ENCODE peak calls at places on chromosomes 11 and 22, in six cellular contexts. N, X, E, D, B and Y are unnamed samples.

GRCh38 chr11:91296628-91297027 is 928.0 kb upstream of the FAT3 start:
- DNase-seq in X (no peak), N (no peak), B (no peak), D (no peak), E (peak), Y (no peak)

GRCh38 chr11:121321614-121322243 is 29.2 kb downstream of the SC5D start:
- DNase-seq in B (peak), D (peak), E (no peak), N (no peak), X (peak), Y (no peak)

GRCh38 chr22:19766506-19767426 is 6.2 kb downstream of the TBX1 start:
- DNase-seq in N (no peak), X (peak), E (no peak), B (peak), D (peak), Y (no peak)

GRCh38 chr22:30297276-30298004 is 8.1 kb upstream of the CASTOR1 start:
- DNase-seq in N (no peak), B (no peak), D (no peak), X (no peak), E (no peak), Y (no peak)

GRCh38 chr11:22657101-22657694 is 9.2 kb upstream of the GAS2 start:
- DNase-seq in N (no peak), X (no peak), B (no peak), D (no peak), E (no peak), Y (no peak)

GRCh38 chr11:47467372-47467771 is 18.4 kb upstream of the RAPSN start:
- DNase-seq in E (peak), D (peak), N (no peak), X (no peak), B (no peak), Y (no peak)

GRCh38 chr22:43090130-43090789 is 1.1 kb upstream of the TTLL1 start:
- DNase-seq in D (peak), X (peak), B (peak), E (peak), N (peak), Y (peak)

GRCh38 chr11:99513368-99513767 is 492.6 kb downstream of the CNTN5 start:
- DNase-seq in B (no peak), D (no peak), N (no peak), X (no peak), E (no peak), Y (no peak)

GRCh38 chr11:134047586-134047999 is 21.3 kb upstream of the JAM3 start:
- DNase-seq in X (no peak), N (peak), D (no peak), E (no peak), B (peak), Y (peak)

GRCh38 chr22:48171294-48171693 is 1408.8 kb downstream of the TBC1D22A start:
- DNase-seq in N (no peak), X (no peak), B (no peak), E (no peak), D (no peak), Y (no peak)

GRCh38 chr22:46803031-46803880 is 40.8 kb downstream of the TBC1D22A start:
- DNase-seq in X (peak), B (peak), E (peak), N (no peak), D (peak), Y (no peak)

GRCh38 chr11:124751391-124751740 is 689 bp downstream of the VSIG2 start:
- DNase-seq in E (no peak), D (no peak), N (no peak), X (no peak), B (no peak), Y (no peak)

GRCh38 chr11:26193714-26194373 is 138.1 kb upstream of the ANO3 start:
- DNase-seq in N (no peak), B (no peak), D (no peak), X (no peak), E (peak), Y (no peak)

GRCh38 chr11:94602430-94603372 is 35.5 kb downstream of the PIWIL4 start:
- DNase-seq in B (peak), X (peak), D (peak), E (peak), N (peak), Y (no peak)

GRCh38 chr11:77547863-77548551 is 41.7 kb upstream of the AQP11 start:
- DNase-seq in N (peak), D (peak), E (peak), B (peak), X (no peak), Y (peak)

GRCh38 chr11:65036931-65037330 is 4.1 kb upstream of the SAC3D1 start:
- DNase-seq in D (peak), E (no peak), X (no peak), N (no peak), B (no peak), Y (no peak)

GRCh38 chr22:39940757-39941305 is 19.4 kb upstream of the TMA7B start:
- DNase-seq in D (no peak), E (no peak), X (no peak), B (no peak), N (no peak), Y (no peak)

GRCh38 chr22:20063271-20064139 is 16.5 kb upstream of the DGCR8 start:
- DNase-seq in D (no peak), E (no peak), X (no peak), N (no peak), B (no peak), Y (no peak)

GRCh38 chr11:106468531-106468930 is 391.1 kb downstream of the AASDHPPT start:
- DNase-seq in X (no peak), B (peak), D (no peak), E (no peak), N (no peak), Y (no peak)

GRCh38 chr11:2702771-2703486 is 3.1 kb upstream of the KCNQ1OT1 start:
- DNase-seq in B (no peak), N (no peak), X (no peak), D (no peak), E (no peak), Y (no peak)

GRCh38 chr22:30906946-30907345 is 61.6 kb downstream of the MORC2 start:
- DNase-seq in E (no peak), D (peak), B (no peak), N (no peak), X (no peak), Y (no peak)

GRCh38 chr11:60910281-60910687 is 3.7 kb upstream of the TMEM109 start:
- DNase-seq in X (peak), E (no peak), D (no peak), B (no peak), N (no peak), Y (no peak)

GRCh38 chr11:60912223-60912850 is 1.6 kb upstream of the TMEM109 start:
- DNase-seq in D (no peak), N (no peak), B (no peak), E (no peak), X (no peak), Y (no peak)

GRCh38 chr11:60908803-60909202 is 2.4 kb upstream of the PRPF19 start:
- DNase-seq in X (no peak), D (no peak), N (no peak), E (no peak), B (no peak), Y (no peak)

GRCh38 chr11:60912851-60913550 is 957 bp upstream of the TMEM109 start:
- DNase-seq in B (no peak), N (no peak), D (no peak), E (no peak), X (no peak), Y (no peak)

DNA sequence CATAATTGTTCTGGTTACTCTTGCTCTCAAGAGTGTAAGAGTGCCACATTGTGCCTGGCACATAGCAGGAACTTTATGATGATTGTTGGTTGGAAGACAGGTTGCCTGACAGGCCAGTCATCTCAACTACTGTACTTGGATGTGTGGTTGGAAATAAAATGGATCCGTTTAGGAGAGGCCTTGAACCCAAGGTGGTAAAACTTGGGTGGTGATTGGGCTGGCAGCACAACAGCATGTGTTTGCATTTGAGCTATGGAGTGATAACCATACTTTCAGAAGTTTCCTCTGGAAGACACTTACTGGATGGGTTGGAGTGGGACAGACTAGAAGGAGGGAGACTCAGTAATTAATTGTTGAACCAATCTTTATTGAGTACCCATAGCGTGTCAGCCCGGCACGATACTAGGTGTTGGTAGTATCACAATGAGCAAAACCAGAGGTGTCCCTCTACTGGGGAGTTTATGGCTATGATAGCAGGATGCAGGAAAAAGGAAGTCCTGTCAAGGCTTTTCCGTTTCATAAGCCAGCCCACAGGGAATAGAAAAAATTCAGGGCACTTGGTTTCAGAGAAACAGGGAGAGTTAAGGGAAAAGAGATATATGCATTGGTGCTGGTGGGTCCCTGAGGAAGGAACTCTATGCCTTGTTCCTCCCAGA is 3.1 kb upstream of the TMEM109 start:
- DNase-seq in E (no peak), X (peak), N (no peak), B (no peak), D (no peak), Y (no peak)
- TF ChIP-seq CTCF in E (no peak), X (peak), N (no peak), B (no peak), D (peak), Y (no peak)

GRCh38 chr22:45338795-45339194 is 29.1 kb downstream of the FAM118A start:
- DNase-seq in B (no peak), X (no peak), D (no peak), E (no peak), N (no peak), Y (no peak)

GRCh38 chr22:45341503-45341902 is 31.8 kb downstream of the FAM118A start:
- DNase-seq in D (no peak), B (no peak), E (no peak), X (no peak), N (no peak), Y (no peak)

GRCh38 chr22:45343143-45343542 is 33.4 kb downstream of the FAM118A start:
- DNase-seq in N (no peak), E (no peak), B (no peak), D (no peak), X (no peak), Y (no peak)

GRCh38 chr22:45340323-45340722 is 30.6 kb downstream of the FAM118A start:
- DNase-seq in N (no peak), D (no peak), B (no peak), X (no peak), E (no peak), Y (no peak)

GRCh38 chr22:45344339-45344738 is 34.6 kb downstream of the FAM118A start:
- DNase-seq in D (no peak), B (peak), E (no peak), N (no peak), X (no peak), Y (no peak)
- TF ChIP-seq CTCF in D (no peak), B (no peak), E (no peak), N (no peak), X (no peak), Y (no peak)

GRCh38 chr11:1226226-1226961 is 3.5 kb downstream of the MUC5B start:
- DNase-seq in X (no peak), N (no peak), B (no peak), E (no peak), D (peak), Y (no peak)

GRCh38 chr11:1228183-1228821 is 5.4 kb downstream of the MUC5B start:
- DNase-seq in N (no peak), B (no peak), X (no peak), D (peak), E (no peak), Y (no peak)

GRCh38 chr11:1225386-1226225 is 2.7 kb downstream of the MUC5B start:
- DNase-seq in B (no peak), N (no peak), X (no peak), D (peak), E (no peak), Y (no peak)

GRCh38 chr11:1227551-1228182 is 4.8 kb downstream of the MUC5B start:
- DNase-seq in D (no peak), B (no peak), N (no peak), E (no peak), X (no peak), Y (no peak)

DNA sequence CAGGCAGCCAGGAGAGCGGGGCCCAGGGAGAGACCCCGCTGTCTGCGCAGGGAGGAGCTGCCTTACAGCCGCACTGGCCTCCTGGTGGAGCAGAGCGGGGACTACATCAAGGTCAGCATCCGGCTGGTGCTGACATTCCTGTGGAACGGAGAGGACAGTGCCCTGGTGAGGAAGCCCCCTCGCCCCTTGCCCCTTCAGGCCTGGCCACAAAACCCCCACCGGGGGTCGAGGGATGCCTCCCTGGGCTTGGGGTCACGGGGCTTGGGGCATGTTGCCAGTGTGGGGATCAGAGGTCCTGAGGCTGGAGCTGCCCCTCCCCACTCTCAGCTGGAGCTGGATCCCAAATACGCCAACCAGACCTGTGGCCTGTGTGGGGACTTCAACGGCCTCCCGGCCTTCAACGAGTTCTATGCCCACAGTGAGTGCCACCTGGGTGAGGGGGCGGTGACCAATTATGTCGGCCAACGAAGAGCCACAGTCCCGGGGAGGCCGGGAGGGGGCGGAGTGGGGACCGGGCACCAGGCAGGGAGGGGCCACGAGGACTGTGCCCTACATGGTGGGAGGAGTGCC is 4.2 kb downstream of the MUC5B start:
- DNase-seq in D (peak), N (no peak), X (no peak), B (no peak), E (no peak), Y (no peak)
- TF ChIP-seq CTCF in D (no peak), N (peak), X (no peak), B (peak), E (no peak), Y (no peak)

DNA sequence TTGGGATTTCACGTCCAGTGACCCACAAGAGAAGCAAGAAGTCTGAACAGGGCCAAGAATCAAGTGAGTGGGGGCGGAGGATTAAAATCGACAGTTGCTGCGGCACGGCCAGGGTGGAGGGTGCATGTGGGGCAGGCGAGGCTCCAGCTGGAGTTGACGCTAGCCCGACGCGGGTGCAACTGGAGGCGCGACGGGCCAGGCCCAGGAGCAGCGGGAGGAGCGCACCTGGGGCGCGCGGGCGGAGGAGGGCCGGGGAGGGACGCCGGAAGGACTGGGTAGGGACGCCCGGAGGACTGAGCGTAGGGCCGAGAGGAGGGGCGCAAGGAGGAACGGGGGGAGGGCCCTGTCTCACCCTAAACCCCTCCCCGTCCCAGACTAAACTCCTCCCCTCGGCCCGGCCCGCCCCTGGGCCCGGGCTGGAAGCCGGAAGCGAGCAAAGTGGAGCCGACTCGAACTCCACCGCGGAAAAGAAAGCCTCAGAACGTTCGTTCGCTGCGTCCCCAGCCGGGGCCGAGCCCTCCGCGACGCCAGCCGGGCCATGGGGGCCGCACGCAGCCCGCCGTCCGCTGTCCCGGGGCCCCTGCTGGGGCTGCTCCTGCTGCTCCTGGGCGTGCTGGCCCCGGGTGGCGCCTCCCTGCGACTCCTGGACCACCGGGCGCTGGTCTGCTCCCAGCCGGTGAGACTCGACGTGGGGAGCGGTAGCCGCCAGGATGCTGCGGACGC is at the start of gene IL17RA:
- DNase-seq in X (peak), D (peak), B (peak), N (no peak), E (peak), Y (peak)
- TF ChIP-seq CTCF in X (no peak), D (no peak), B (no peak), N (no peak), E (no peak), Y (no peak)

GRCh38 chr11:101975734-101976133 is 59.4 kb upstream of the ANGPTL5 start:
- DNase-seq in X (no peak), N (no peak), D (no peak), B (no peak), E (no peak), Y (no peak)

GRCh38 chr11:101974771-101975170 is 58.4 kb upstream of the ANGPTL5 start:
- DNase-seq in B (no peak), D (no peak), N (no peak), E (no peak), X (no peak), Y (no peak)

DNA sequence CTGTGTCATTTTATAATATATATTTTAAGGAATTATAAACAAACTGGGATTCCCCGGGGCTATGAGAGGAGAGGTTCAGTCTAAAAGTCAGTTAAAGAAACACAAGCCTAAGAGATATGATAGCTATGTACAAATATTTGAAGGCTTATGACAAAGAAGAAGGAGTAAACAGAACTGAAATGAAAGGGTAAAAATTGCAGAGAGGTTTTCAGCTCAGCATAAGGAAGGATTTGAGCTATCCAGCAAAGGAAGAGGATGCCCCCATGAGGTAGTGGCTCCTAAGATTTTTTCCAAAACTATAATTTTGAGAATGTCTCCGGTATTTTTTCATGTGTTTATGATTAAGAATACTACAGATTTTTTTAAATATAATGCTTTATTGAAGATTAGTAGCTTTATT is 57.9 kb upstream of the ANGPTL5 start:
- DNase-seq in X (no peak), D (no peak), N (no peak), B (peak), E (no peak), Y (peak)
- TF ChIP-seq CTCF in X (no peak), D (no peak), N (peak), B (peak), E (no peak), Y (peak)

GRCh38 chr22:33302049-33302545 is 243.9 kb upstream of the SYN3 start:
- DNase-seq in E (peak), N (no peak), B (peak), D (peak), X (peak), Y (peak)
- TF ChIP-seq CTCF in E (peak), N (peak), B (peak), D (peak), X (peak), Y (peak)

GRCh38 chr11:112440518-112440917 is 179.9 kb upstream of the PLET1 start:
- DNase-seq in B (no peak), N (no peak), D (no peak), X (no peak), E (no peak), Y (no peak)
- TF ChIP-seq CTCF in B (peak), N (no peak), D (no peak), X (peak), E (no peak), Y (no peak)

GRCh38 chr11:6225896-6226295 is 8.5 kb downstream of the FHIP1B start:
- DNase-seq in N (no peak), X (no peak), D (no peak), E (no peak), B (no peak), Y (no peak)
- TF ChIP-seq CTCF in N (no peak), X (no peak), D (no peak), E (no peak), B (no peak), Y (no peak)

GRCh38 chr11:853682-854448 is 11.2 kb downstream of the TSPAN4 start:
- DNase-seq in D (no peak), B (no peak), X (no peak), E (no peak), N (no peak), Y (no peak)

GRCh38 chr11:854601-855342 is 12.1 kb downstream of the TSPAN4 start:
- DNase-seq in X (no peak), N (no peak), D (no peak), B (no peak), E (no peak), Y (no peak)

GRCh38 chr11:855796-856195 is 13.1 kb downstream of the TSPAN4 start:
- DNase-seq in B (no peak), D (no peak), X (no peak), N (no peak), E (no peak), Y (no peak)

GRCh38 chr11:856397-856796 is 13.7 kb downstream of the TSPAN4 start:
- DNase-seq in N (no peak), D (no peak), E (no peak), B (no peak), X (no peak), Y (no peak)

GRCh38 chr11:855343-855674 is 12.7 kb downstream of the TSPAN4 start:
- DNase-seq in B (no peak), E (no peak), N (no peak), D (no peak), X (no peak), Y (no peak)
- TF ChIP-seq CTCF in B (no peak), E (no peak), N (no peak), D (no peak), X (no peak), Y (no peak)